ENCODE peak calls at places on chromosomes 4 and X, in six cellular contexts. L, E, P, U, A and B are unnamed samples.

GRCh38 chr4:73776363-73776762 is 36.0 kb downstream of the CXCL8 start:
- DNase-seq in L (peak), E (no peak), P (peak), U (no peak), A (peak), B (peak)

GRCh38 chrX:124211312-124211942 is 121.0 kb upstream of the TEX13D start:
- DNase-seq in L (peak), E (no peak), P (peak), U (no peak), A (peak), B (no peak)

GRCh38 chrX:41273638-41274037 is 60.3 kb upstream of the DDX3X start:
- DNase-seq in L (peak), E (no peak), P (peak), U (no peak), A (no peak), B (no peak)

GRCh38 chr4:180150818-180151217 is 2092.4 kb upstream of the TENM3 start:
- DNase-seq in L (no peak), E (no peak), P (no peak), U (no peak), A (no peak), B (no peak)

GRCh38 chr4:156992943-156993342 is 21.3 kb upstream of the PDGFC start:
- DNase-seq in L (peak), E (no peak), P (peak), U (no peak), A (no peak), B (no peak)

GRCh38 chrX:30217465-30217864 is 2.1 kb downstream of the MAGEB2 start:
- DNase-seq in L (no peak), E (no peak), P (no peak), U (no peak), A (no peak), B (no peak)

GRCh38 chrX:48910926-48911406 is 480 bp downstream of the SLC35A2 start:
- DNase-seq in L (peak), E (no peak), P (peak), U (no peak), A (no peak), B (no peak)

GRCh38 chr4:47686294-47686872 is 151.5 kb downstream of the CORIN start:
- DNase-seq in L (peak), E (peak), P (peak), U (no peak), A (peak), B (no peak)

GRCh38 chrX:11944486-11944885 is 186.4 kb downstream of the MSL3 start:
- DNase-seq in L (peak), E (no peak), P (peak), U (no peak), A (peak), B (no peak)

GRCh38 chr4:74874785-74875367 is 58.0 kb upstream of the PARM1 start:
- DNase-seq in L (peak), E (no peak), P (peak), U (peak), A (peak), B (peak)

GRCh38 chrX:70969635-70970481 is 39.0 kb upstream of the SLC7A3 start:
- DNase-seq in L (no peak), E (no peak), P (no peak), U (no peak), A (no peak), B (no peak)

GRCh38 chrX:50167366-50167765 is 33.4 kb downstream of the AKAP4 start:
- DNase-seq in L (no peak), E (no peak), P (no peak), U (no peak), A (no peak), B (no peak)

GRCh38 chr4:91222019-91222418 is 1081.7 kb upstream of the GRID2 start:
- DNase-seq in L (no peak), E (no peak), P (no peak), U (no peak), A (no peak), B (no peak)

GRCh38 chr4:152106781-152107321 is 346.0 kb upstream of the GATB start:
- DNase-seq in L (peak), E (no peak), P (no peak), U (no peak), A (no peak), B (no peak)

GRCh38 chr4:169362607-169363006 is 91.9 kb upstream of the SH3RF1 start:
- DNase-seq in L (no peak), E (no peak), P (no peak), U (no peak), A (no peak), B (no peak)

GRCh38 chrX:130524476-130525194 is 122.8 kb downstream of the RBMX2 start:
- DNase-seq in L (no peak), E (no peak), P (no peak), U (no peak), A (no peak), B (no peak)
- H3K4me3 ChIP-seq in L (no peak), E (no peak), P (no peak), U (no peak), A (no peak), B (no peak)

GRCh38 chrX:37302569-37302968 is 46.6 kb upstream of the PRRG1 start:
- DNase-seq in L (peak), E (peak), P (peak), U (no peak), A (peak), B (no peak)
- TF ChIP-seq CTCF in L (peak), E (no peak), P (peak), U (peak), A (peak), B (peak)

DNA sequence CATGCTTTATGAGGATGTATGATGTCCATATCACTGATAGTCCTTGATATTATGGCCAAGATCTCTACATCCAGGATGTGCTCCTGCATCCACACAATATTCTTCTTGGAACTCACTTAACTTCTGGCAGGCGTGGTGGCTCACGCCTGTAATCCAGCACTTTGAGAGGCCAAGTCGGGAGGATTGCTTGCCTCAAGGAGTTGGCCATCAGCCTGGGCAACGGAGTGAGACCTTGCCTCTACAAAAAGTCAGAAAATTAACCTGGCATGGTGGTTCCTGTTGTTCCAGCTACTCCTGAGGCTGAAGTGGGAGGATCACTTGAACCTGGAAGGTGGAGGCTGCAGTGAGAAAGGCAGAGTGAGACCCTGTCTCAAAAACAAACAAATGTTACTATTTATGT is 2.3 kb upstream of the HNRNPD start:
- DNase-seq in L (no peak), E (no peak), P (no peak), U (no peak), A (no peak), B (no peak)
- H3K4me3 ChIP-seq in L (no peak), E (no peak), P (no peak), U (no peak), A (no peak), B (no peak)

GRCh38 chr4:131644619-131645018 is 1504.5 kb upstream of the PCDH10 start:
- DNase-seq in L (peak), E (no peak), P (peak), U (no peak), A (peak), B (no peak)
- TF ChIP-seq CTCF in L (peak), E (no peak), P (peak), U (no peak), A (peak), B (no peak)